ENCODE peak calls at places on chromosomes 3 and 15, in seven cellular contexts. N is body of pancreas, Q is PC-9, Z is AG04450, R is tibial artery, Y is GM23338, O is AG10803. K is an unnamed sample.

GRCh38 chr15:81326466-81327212 is 2.7 kb upstream of the STARD5 start:
- DNase-seq in N (no peak), Q (no peak), Z (no peak), R (no peak), Y (no peak), O (peak), K (no peak)

GRCh38 chr15:65165875-65166274 is 19.3 kb downstream of the CLPX start:
- DNase-seq in N (no peak), Q (no peak), Z (no peak), R (no peak), Y (no peak), O (no peak), K (no peak)

GRCh38 chr3:61521229-61521628 is 40.1 kb upstream of the PTPRG start:
- DNase-seq in N (no peak), Q (no peak), Z (no peak), R (no peak), Y (peak), O (no peak), K (no peak)

GRCh38 chr3:79604681-79605080 is 163.1 kb downstream of the ROBO1 start:
- DNase-seq in N (no peak), Q (no peak), Z (no peak), R (no peak), Y (no peak), O (no peak), K (peak)

GRCh38 chr3:109187390-109187789 is 50.9 kb downstream of the C3orf85 start:
- DNase-seq in N (no peak), Q (no peak), Z (no peak), R (no peak), Y (peak), O (no peak), K (no peak)

GRCh38 chr3:172007065-172007370 is 32.4 kb upstream of the FNDC3B start:
- DNase-seq in N (no peak), Q (no peak), Z (no peak), R (no peak), Y (no peak), O (no peak), K (no peak)

GRCh38 chr15:38040615-38041014 is 106.2 kb downstream of the TMCO5A start:
- DNase-seq in N (no peak), Q (no peak), Z (no peak), R (no peak), Y (no peak), O (peak), K (no peak)

GRCh38 chr3:10419637-10420232 is 85.7 kb downstream of the ATP2B2 start:
- DNase-seq in N (no peak), Q (no peak), Z (no peak), R (no peak), Y (no peak), O (no peak), K (peak)

GRCh38 chr3:176055851-176056250 is 1141.4 kb downstream of the TBL1XR1 start:
- DNase-seq in N (no peak), Q (no peak), Z (no peak), R (no peak), Y (no peak), O (no peak), K (no peak)

GRCh38 chr3:8283180-8283579 is 218.4 kb upstream of the LMCD1 start:
- DNase-seq in N (no peak), Q (no peak), Z (no peak), R (no peak), Y (no peak), O (no peak), K (no peak)

GRCh38 chr15:39127151-39127815 is 453.6 kb upstream of the THBS1 start:
- DNase-seq in N (no peak), Q (peak), Z (no peak), R (no peak), Y (no peak), O (peak), K (no peak)

GRCh38 chr15:25790003-25790660 is 73.0 kb downstream of the ATP10A start:
- DNase-seq in N (peak), Q (no peak), Z (peak), R (peak), Y (peak), O (peak), K (no peak)

GRCh38 chr3:192816274-192816853 is 89.0 kb upstream of the FGF12 start:
- DNase-seq in N (peak), Q (peak), Z (no peak), R (no peak), Y (peak), O (peak), K (no peak)

GRCh38 chr3:120496278-120496975 is 45.6 kb upstream of the FSTL1 start:
- DNase-seq in N (no peak), Q (peak), Z (no peak), R (no peak), Y (no peak), O (peak), K (no peak)

GRCh38 chr15:48352474-48353072 is 21.3 kb downstream of the DUT start:
- DNase-seq in N (peak), Q (peak), Z (no peak), R (no peak), Y (peak), O (peak), K (no peak)

GRCh38 chr3:183438749-183439148 is 10.3 kb upstream of the MCF2L2 start:
- DNase-seq in N (peak), Q (peak), Z (no peak), R (no peak), Y (no peak), O (no peak), K (no peak)

GRCh38 chr15:56734013-56734625 is 810 bp upstream of the ZNF280D start:
- DNase-seq in N (peak), Q (peak), Z (no peak), R (no peak), Y (peak), O (no peak), K (no peak)

GRCh38 chr3:122978569-122978968 is 49.0 kb downstream of the SEMA5B start:
- DNase-seq in N (no peak), Q (no peak), Z (no peak), R (no peak), Y (no peak), O (no peak), K (no peak)

GRCh38 chr3:57961177-57961827 is 46.9 kb upstream of the FLNB start:
- DNase-seq in N (no peak), Q (no peak), Z (no peak), R (no peak), Y (no peak), O (no peak), K (no peak)

GRCh38 chr3:131491775-131492174 is 11.0 kb downstream of the MRPL3 start:
- DNase-seq in N (no peak), Q (no peak), Z (no peak), R (no peak), Y (no peak), O (no peak), K (no peak)

GRCh38 chr3:56923546-56924224 is 121.9 kb upstream of the ARHGEF3 start:
- DNase-seq in N (peak), Q (peak), Z (no peak), R (no peak), Y (peak), O (peak), K (peak)

GRCh38 chr3:179670311-179670710 is 17.5 kb downstream of the USP13 start:
- DNase-seq in N (no peak), Q (no peak), Z (no peak), R (no peak), Y (no peak), O (no peak), K (no peak)
- H3K4me3 ChIP-seq in N (no peak), Q (no peak), Z (no peak), R (no peak), Y (no peak), O (no peak), K (no peak)

GRCh38 chr3:105365536-105366301 is 990 bp upstream of the ALCAM start:
- DNase-seq in N (peak), Q (no peak), Z (no peak), R (no peak), Y (peak), O (peak), K (no peak)
- TF ChIP-seq CTCF in N (peak), Q (no peak), Z (no peak), R (no peak), Y (no peak), O (no peak), K (no peak)

GRCh38 chr3:51942603-51943450 is 664 bp downstream of the PARP3 start:
- DNase-seq in N (peak), Q (peak), Z (no peak), R (peak), Y (no peak), O (peak), K (no peak)
- H3K4me3 ChIP-seq in N (no peak), Q (peak), Z (peak), R (peak), Y (peak), O (peak), K (peak)

GRCh38 chr3:28916713-28917499 is 364.0 kb upstream of the RBMS3 start:
- DNase-seq in N (peak), Q (no peak), Z (peak), R (peak), Y (peak), O (peak), K (peak)

GRCh38 chr3:28912120-28912885 is 368.6 kb upstream of the RBMS3 start:
- DNase-seq in N (no peak), Q (no peak), Z (no peak), R (no peak), Y (no peak), O (no peak), K (no peak)

GRCh38 chr3:28917895-28918294 is 363.0 kb upstream of the RBMS3 start:
- DNase-seq in N (no peak), Q (no peak), Z (no peak), R (no peak), Y (no peak), O (no peak), K (no peak)

DNA sequence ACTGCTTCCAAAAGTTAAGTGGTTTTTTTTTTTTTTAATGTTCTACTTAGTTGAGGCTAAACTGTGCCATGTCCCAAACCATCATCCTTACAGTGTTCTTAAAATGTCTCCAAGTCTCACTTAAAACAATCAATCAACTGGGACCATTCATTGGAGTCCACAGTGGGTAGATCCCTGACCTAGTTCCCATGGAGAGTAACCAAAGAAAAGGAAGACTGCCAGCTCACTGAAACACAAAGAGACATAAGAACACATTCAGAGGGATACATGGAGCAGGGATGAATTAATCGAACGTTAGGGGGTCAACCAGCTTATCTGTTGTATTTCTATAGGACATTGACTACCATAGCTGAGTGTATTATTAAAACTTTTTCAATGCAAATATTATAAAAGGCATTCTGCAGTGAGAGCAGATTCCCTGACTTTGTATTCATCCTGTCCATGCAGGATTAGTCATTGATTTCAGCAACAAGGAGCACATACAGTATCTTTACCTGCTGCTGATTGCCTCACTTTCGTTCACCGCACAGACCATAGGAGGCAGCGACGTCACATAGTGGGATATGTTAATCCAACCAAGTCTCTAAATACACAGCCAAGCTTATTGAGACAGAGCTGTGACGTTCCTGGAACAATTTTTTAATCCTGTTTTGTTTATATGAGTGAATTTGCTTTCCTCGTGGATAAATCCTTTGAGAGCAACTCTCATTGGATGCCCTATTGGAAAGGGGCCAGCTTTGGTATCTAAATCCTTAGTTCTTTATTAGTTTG is 365.0 kb upstream of the RBMS3 start:
- DNase-seq in N (peak), Q (no peak), Z (peak), R (no peak), Y (peak), O (peak), K (peak)
- TF ChIP-seq CTCF in N (no peak), Q (no peak), Z (peak), R (no peak), Y (peak), O (peak), K (peak)

DNA sequence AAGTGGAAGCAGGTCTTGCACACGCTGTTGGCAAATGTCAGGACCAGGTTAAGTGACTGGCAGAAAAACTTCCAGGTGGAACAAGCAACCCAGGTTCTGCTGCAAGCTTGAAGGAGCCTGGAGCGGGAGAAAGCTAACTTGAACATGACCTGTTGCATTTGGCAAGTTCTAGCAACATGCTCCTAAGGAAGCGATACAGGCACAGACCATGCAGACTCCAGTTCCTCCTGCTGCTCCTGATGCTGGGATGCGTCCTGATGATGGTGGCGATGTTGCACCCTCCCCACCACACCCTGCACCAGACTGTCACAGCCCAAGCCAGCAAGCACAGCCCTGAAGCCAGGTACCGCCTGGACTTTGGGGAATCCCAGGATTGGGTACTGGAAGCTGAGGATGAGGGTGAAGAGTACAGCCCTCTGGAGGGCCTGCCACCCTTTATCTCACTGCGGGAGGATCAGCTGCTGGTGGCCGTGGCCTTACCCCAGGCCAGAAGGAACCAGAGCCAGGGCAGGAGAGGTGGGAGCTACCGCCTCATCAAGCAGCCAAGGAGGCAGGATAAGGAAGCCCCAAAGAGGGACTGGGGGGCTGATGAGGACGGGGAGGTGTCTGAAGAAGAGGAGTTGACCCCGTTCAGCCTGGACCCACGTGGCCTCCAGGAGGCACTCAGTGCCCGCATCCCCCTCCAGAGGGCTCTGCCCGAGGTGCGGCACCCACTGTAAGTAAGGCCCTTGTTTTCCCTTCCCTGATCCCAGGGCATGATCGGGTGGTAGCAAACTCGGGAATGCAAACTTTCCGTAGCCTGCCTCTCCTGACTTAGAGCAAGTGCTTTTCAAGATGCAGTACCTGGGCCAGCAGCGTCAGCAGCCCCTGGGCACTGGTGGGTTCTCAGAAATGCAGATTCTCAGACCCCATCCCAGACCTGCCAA is 759 bp downstream of the GALNT15 start:
- DNase-seq in N (no peak), Q (no peak), Z (no peak), R (no peak), Y (peak), O (no peak), K (no peak)
- H3K4me3 ChIP-seq in N (no peak), Q (no peak), Z (peak), R (peak), Y (no peak), O (peak), K (no peak)

DNA sequence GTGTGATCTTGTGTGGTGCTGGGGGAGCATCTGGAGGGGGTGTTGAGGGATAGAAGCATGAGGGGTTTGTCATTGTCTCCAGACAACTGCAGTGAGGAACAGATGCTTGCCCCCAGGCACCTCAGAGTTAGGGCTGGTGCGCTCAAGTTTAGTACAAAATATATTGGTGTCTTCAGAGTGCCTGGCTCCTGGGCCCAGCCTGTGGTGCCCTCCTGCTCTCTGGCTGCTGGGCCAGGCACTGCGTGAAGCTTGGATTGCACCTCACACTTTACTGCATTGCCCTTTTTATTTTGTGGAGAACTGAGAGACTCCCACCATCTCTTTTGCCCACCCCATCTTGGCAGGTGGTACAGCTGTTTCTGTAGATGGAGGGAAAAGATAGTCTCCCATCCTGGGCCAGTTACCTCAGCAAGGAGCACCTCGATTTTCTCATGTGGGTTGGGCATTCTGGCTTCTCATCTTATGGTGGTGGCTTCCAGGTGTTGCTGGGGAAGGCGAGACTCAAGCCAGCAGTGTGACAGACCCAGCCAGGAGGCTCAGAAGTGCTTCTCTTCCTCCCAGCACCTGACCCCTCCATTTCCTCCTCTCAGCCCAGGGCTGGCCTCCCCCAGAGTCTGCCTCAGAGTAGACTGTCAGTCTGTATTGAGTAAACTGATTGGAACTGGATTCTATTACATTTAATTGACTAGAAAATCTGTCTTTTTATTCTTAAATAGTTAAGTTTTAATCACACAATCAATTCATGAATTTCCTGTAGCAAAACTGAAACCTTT is 140.5 kb downstream of the DNAJB8 start:
- DNase-seq in N (no peak), Q (no peak), Z (no peak), R (no peak), Y (no peak), O (no peak), K (no peak)
- TF ChIP-seq CTCF in N (no peak), Q (no peak), Z (no peak), R (no peak), Y (no peak), O (no peak), K (no peak)

DNA sequence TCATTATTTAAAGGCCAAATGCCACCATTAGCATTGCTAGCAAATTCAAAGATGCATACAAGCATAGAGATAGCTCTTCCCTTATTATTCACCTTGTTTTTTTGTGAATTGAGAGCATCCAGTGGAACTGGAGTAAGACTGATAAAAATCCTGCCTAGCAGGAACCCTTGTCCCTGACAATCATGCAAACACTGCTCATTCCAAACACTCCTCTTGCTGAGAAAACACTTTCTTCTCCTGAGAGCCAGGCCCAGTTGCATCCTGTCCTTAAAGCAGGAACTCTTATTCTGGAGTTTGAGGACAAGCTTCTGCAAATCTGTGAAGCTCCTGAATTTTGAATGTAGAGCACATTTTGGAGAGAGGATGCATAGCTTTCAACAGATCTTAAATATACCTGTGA is 49.3 kb upstream of the KCNMB2 start:
- DNase-seq in N (no peak), Q (no peak), Z (no peak), R (no peak), Y (peak), O (no peak), K (no peak)
- H3K4me3 ChIP-seq in N (no peak), Q (no peak), Z (no peak), R (no peak), Y (no peak), O (no peak), K (no peak)

DNA sequence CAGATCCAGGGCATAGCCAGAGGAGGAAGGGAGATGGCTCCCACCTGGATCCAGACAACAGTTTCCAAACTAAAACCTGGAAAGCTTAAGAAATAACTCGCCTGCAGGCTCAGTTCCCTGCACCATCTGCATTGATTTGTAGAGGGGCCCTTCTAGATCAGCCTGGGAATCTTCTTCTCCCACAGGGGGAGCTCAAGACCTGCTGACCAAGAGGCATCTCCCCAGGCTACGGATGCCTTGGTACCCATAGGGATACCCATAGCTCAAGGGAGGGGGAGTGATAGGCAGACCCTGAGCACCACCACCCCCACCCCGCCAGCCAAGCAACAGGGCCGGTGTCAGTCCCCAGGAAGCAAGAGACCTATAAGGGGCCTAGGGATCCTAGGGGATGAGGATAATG is 28.0 kb upstream of the DCLK3 start:
- DNase-seq in N (no peak), Q (peak), Z (peak), R (no peak), Y (peak), O (peak), K (peak)
- TF ChIP-seq CTCF in N (no peak), Q (peak), Z (peak), R (no peak), Y (peak), O (peak), K (peak)

K was measured in retinal pigment epithelial cell.